ENCODE peak calls at places on chromosomes 13 and 19, in four cellular contexts. X is ELR, U is H54, I is cortex of kidney. M is an unnamed sample.

GRCh38 chr13:81142306-81142999 is 801.5 kb upstream of the SPRY2 start:
- DNase-seq in I (no peak), U (no peak), X (peak; percentile 8), M (no peak)

GRCh38 chr13:113297370-113297871 is 382 bp downstream of the LAMP1 start:
- DNase-seq in U (no peak), I (no peak), X (peak; percentile 50), M (no peak)

GRCh38 chr13:76762731-76763130 is 123.5 kb downstream of the KCTD12 start:
- DNase-seq in X (no peak), U (no peak), I (no peak), M (no peak)

GRCh38 chr13:113608246-113608635 is 23.7 kb downstream of the TFDP1 start:
- DNase-seq in X (no peak), I (no peak), U (no peak), M (no peak)

GRCh38 chr19:17779281-17779930 is 15.5 kb upstream of the B3GNT3 start:
- DNase-seq in X (peak; percentile 66), U (no peak), I (no peak), M (no peak)

GRCh38 chr19:7986321-7987083 is 18.9 kb downstream of the ELAVL1 start:
- DNase-seq in U (no peak), X (peak; percentile 84), I (no peak), M (peak; percentile 65)

GRCh38 chr19:3471954-3472655 is 8.2 kb downstream of the SMIM24 start:
- DNase-seq in I (no peak), U (no peak), X (peak; percentile 36), M (no peak)

GRCh38 chr13:30991922-30992321 is 59.5 kb downstream of the TEX26 start:
- DNase-seq in U (no peak), I (no peak), X (no peak), M (no peak)

GRCh38 chr13:92768592-92768991 is 458.0 kb upstream of the GPC6 start:
- DNase-seq in I (no peak), X (no peak), U (no peak), M (no peak)

GRCh38 chr19:7970716-7971448 is 27.4 kb upstream of the TIMM44 start:
- DNase-seq in I (no peak), U (peak; percentile 51), X (peak; percentile 64), M (no peak)

GRCh38 chr13:44050450-44051063 is 170.9 kb downstream of the LACC1 start:
- DNase-seq in I (no peak), U (no peak), X (peak; percentile 64), M (no peak)

GRCh38 chr13:97911311-97912138 is 42.0 kb upstream of the IPO5 start:
- DNase-seq in X (peak; percentile 57), U (peak; percentile 25), I (no peak), M (peak; percentile 3)

GRCh38 chr13:50526771-50527567 is 316.5 kb downstream of the DLEU7 start:
- DNase-seq in I (no peak), U (no peak), X (no peak), M (no peak)

M was measured in H4.